ENCODE peak calls at places on chromosome X, in nine cellular contexts. E is transverse colon, M is stomach, Z is prostate gland, Y is uterus, D is Peyer's patch, T is gastrocnemius medialis, A is suprapubic skin, C is breast epithelium. W is an unnamed sample.

GRCh38 chrX:35150642-35151239 is 208.1 kb downstream of the FAM47B start:
- DNase-seq in C (no peak), A (no peak), T (no peak), D (no peak), E (no peak), Z (no peak), Y (no peak), M (no peak), W (no peak)

GRCh38 chrX:20664774-20665173 is 398.1 kb upstream of the RPS6KA3 start:
- DNase-seq in M (no peak), T (no peak), Y (no peak), E (no peak), C (no peak), D (no peak), A (no peak), Z (no peak), W (no peak)

GRCh38 chrX:43559643-43560042 is 96.5 kb upstream of the MAOA start:
- DNase-seq in T (peak), D (peak), M (peak), Y (peak), Z (peak), C (no peak), A (no peak), E (peak), W (peak)

GRCh38 chrX:57156397-57157049 is 19.3 kb upstream of the SPIN2A start:
- DNase-seq in A (no peak), M (peak), E (peak), C (no peak), D (peak), Z (no peak), T (no peak), Y (no peak), W (peak)

GRCh38 chrX:62923093-62923492 is 428.0 kb downstream of the SPIN4 start:
- DNase-seq in M (no peak), C (no peak), Y (no peak), Z (no peak), D (no peak), T (no peak), E (no peak), A (no peak), W (no peak)

GRCh38 chrX:132954323-132954722 is 4.1 kb downstream of the HS6ST2 start:
- DNase-seq in M (no peak), C (no peak), A (no peak), T (no peak), E (no peak), D (no peak), Y (no peak), Z (no peak), W (no peak)

GRCh38 chrX:120736989-120737388 is 107.1 kb upstream of the C1GALT1C1 start:
- DNase-seq in T (no peak), D (no peak), C (no peak), M (no peak), A (no peak), Y (no peak), Z (no peak), E (no peak), W (no peak)

GRCh38 chrX:140505421-140506337 is 810 bp upstream of the SOX3 start:
- DNase-seq in Z (no peak), A (no peak), C (no peak), E (no peak), M (no peak), D (no peak), Y (no peak), T (no peak), W (no peak)

GRCh38 chrX:21398424-21398823 is 24.2 kb downstream of the CNKSR2 start:
- DNase-seq in E (no peak), T (no peak), Y (no peak), C (no peak), A (no peak), D (no peak), M (no peak), Z (no peak), W (no peak)

GRCh38 chrX:72262077-72262476 is 15.0 kb downstream of the RPS4X start:
- DNase-seq in Y (no peak), M (no peak), T (no peak), E (no peak), D (no peak), C (no peak), Z (no peak), A (no peak), W (no peak)

GRCh38 chrX:74922922-74923321 is 2.3 kb downstream of the NEXMIF start:
- DNase-seq in D (no peak), Y (no peak), M (no peak), E (no peak), T (no peak), C (no peak), A (no peak), Z (no peak), W (no peak)

GRCh38 chrX:74923942-74924448 is 1.3 kb downstream of the NEXMIF start:
- DNase-seq in E (peak), A (no peak), Z (peak), Y (peak), D (peak), T (no peak), C (no peak), M (no peak), W (peak)

GRCh38 chrX:74925210-74926088 is at the start of gene NEXMIF:
- DNase-seq in A (no peak), M (peak), T (no peak), E (peak), Y (peak), C (no peak), D (peak), Z (peak), W (peak)

GRCh38 chrX:74924449-74925209 is 623 bp downstream of the NEXMIF start:
- DNase-seq in C (peak), A (peak), M (peak), Y (peak), E (peak), T (no peak), Z (peak), D (peak), W (peak)
- TF ChIP-seq POLR2A in C (no peak), A (no peak), M (no peak), Y (no peak), E (no peak), T (no peak), Z (no peak), D (no peak), W (no peak)

GRCh38 chrX:136112781-136113180 is 34.6 kb upstream of the FHL1 start:
- DNase-seq in C (no peak), E (no peak), A (no peak), D (no peak), Z (no peak), M (no peak), Y (no peak), T (no peak), W (no peak)

GRCh38 chrX:136104936-136105335 is 42.4 kb upstream of the FHL1 start:
- DNase-seq in E (no peak), C (no peak), T (no peak), A (no peak), M (no peak), Y (no peak), D (no peak), Z (no peak), W (no peak)

GRCh38 chrX:136112286-136112685 is 35.0 kb upstream of the FHL1 start:
- DNase-seq in T (no peak), D (no peak), C (no peak), Z (no peak), A (no peak), Y (no peak), M (no peak), E (no peak), W (no peak)

DNA sequence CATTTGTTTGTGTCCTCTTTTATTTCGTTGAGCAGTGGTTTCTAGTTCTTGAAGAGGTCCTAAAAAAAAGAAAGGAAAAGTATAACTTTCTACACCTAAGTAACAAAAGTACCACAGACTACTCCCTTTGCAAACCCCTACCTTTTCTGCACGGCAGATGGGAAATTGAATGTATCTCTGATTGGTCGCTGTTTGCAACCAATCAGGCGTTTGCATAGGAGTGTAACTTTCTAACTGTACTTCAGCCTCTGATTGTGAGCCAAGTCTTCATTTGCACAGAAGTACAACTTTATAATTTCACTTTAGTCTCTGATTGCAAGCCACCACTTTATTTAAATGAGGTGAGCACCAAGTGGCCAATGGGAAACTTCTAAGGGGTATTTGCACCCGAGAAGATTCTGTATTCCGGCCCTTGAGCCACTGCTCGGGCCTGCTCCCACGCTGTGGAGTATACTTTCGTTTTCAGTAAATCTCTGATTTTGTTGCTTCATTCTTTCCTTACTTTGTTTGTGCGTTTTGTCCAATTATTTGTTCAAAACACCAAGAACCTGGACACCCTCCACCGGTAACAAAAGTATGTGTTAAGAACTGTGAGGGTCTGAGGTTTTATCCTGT is 40.3 kb upstream of the FHL1 start:
- DNase-seq in Y (no peak), T (no peak), E (no peak), D (no peak), M (no peak), Z (no peak), C (no peak), A (no peak), W (no peak)
- H3K27ac ChIP-seq in Y (no peak), T (no peak), E (no peak), D (no peak), M (no peak), Z (no peak), C (no peak), A (no peak), W (no peak)

DNA sequence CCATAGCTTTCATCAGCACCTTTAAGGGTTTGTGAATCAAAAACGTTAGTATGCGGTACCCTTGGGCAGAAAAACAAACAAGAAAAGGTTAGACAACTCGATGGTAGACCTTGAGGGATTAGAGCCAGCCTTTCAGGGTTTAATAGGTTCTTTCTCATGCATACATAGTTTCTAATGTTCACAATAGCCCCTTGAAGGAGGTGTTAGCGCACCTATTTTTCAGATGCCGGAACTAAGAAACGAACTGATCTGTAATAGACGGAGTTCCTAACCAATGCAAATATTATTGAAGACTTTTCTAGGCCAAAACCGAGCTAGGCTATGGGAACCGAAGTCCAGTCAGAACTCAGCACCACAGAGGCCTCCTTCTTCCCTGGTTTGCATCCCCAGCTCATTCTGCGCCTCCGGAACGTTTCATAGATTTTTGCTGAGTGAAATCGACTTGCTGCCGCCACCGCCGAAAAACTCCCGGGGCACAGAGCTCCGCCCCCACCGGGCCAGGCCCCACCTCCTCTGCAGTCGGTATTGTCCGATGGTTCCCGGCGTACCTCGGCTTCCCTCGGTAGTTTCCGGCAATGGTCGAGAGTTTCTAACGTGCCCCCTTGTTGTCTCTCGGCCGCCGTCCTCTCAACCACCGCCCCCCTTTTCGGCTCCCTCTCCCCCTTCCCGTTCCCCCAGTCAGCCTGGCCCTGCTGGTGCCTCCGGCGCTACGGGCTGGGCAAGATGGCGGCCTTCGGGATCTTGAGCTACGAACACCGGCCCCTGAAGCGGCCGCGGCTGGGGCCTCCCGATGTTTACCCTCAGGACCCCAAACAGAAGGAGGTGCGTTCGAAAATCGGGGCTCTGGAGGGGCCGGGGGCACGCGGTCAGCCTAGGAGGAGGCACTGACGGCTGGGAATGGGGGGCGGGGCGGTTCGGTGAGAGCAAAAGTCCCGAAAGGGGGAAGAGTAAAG is at the start of gene MED12:
- DNase-seq in C (peak), E (peak), T (peak), M (peak), A (peak), Z (peak), Y (peak), D (peak), W (peak)
- TF ChIP-seq POLR2A in C (no peak), E (peak), T (peak), M (no peak), A (no peak), Z (peak), Y (peak), D (no peak), W (no peak)

DNA sequence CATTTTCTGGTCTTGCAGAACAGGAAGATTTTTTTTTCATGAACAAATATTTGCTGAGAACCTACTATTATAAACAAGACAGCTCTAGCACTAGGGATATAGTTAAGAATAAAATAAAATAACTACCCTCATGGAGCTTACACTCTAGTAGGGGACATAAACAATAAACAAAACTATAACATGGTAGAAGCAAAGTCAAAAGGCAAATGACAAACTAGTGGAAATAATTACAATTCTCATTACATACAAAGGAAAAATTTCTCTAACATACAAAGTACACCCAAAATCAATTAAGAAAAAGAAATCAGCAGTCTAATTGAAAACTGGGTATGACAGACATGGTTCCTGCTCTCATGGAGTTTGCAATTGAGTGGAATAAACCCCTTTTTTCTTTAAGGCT is 32.0 kb downstream of the VSIG4 start:
- DNase-seq in C (no peak), A (no peak), T (no peak), M (no peak), Z (no peak), D (no peak), Y (no peak), E (no peak), W (no peak)
- H3K27ac ChIP-seq in C (no peak), A (no peak), T (no peak), M (no peak), Z (no peak), D (no peak), Y (no peak), E (no peak), W (no peak)